ENCODE peak calls at places on chromosomes 6 and 20, in seven cellular contexts. E, Q, G, M, Z, D and C are unnamed samples.

GRCh38 chr6:156279306-156279969 is 497.7 kb upstream of the ARID1B start:
- DNase-seq in E (no peak), Q (peak), G (no peak), M (no peak), Z (no peak), D (no peak), C (no peak)

GRCh38 chr20:61031101-61031830 is 220.8 kb upstream of the CDH4 start:
- DNase-seq in E (peak), Q (no peak), G (no peak), M (no peak), Z (no peak), D (no peak), C (no peak)

GRCh38 chr20:62735331-62735821 is 26.7 kb downstream of the NTSR1 start:
- DNase-seq in E (peak), Q (no peak), G (no peak), M (no peak), Z (no peak), D (no peak), C (no peak)

GRCh38 chr6:3612341-3613041 is 139.0 kb downstream of the PXDC1 start:
- DNase-seq in E (no peak), Q (no peak), G (no peak), M (peak), Z (no peak), D (no peak), C (no peak)

GRCh38 chr6:21137708-21138358 is 455.7 kb upstream of the SOX4 start:
- DNase-seq in E (no peak), Q (no peak), G (no peak), M (peak), Z (no peak), D (no peak), C (no peak)

GRCh38 chr6:28159029-28159607 is 17.4 kb downstream of the ZKSCAN8 start:
- DNase-seq in E (no peak), Q (no peak), G (no peak), M (no peak), Z (no peak), D (no peak), C (no peak)

GRCh38 chr20:17835941-17836861 is 132.4 kb downstream of the SNX5 start:
- DNase-seq in E (peak), Q (no peak), G (no peak), M (peak), Z (no peak), D (peak), C (no peak)

GRCh38 chr6:167570460-167571400 is 245.8 kb downstream of the TTLL2 start:
- DNase-seq in E (no peak), Q (no peak), G (no peak), M (no peak), Z (no peak), D (no peak), C (no peak)

GRCh38 chr6:152572395-152573061 is 64.6 kb downstream of the SYNE1 start:
- DNase-seq in E (no peak), Q (no peak), G (no peak), M (peak), Z (no peak), D (no peak), C (no peak)

GRCh38 chr20:36121981-36122930 is 32.3 kb upstream of the EPB41L1 start:
- DNase-seq in E (no peak), Q (no peak), G (peak), M (no peak), Z (no peak), D (no peak), C (no peak)

GRCh38 chr20:63863021-63863797 is 1.9 kb upstream of the TPD52L2 start:
- DNase-seq in E (no peak), Q (no peak), G (no peak), M (no peak), Z (no peak), D (no peak), C (no peak)

GRCh38 chr6:3208096-3208774 is 19.2 kb downstream of the TUBB2B start:
- DNase-seq in E (peak), Q (no peak), G (no peak), M (peak), Z (no peak), D (no peak), C (no peak)

GRCh38 chr20:60057123-60057865 is 99.1 kb downstream of the CDH26 start:
- DNase-seq in E (no peak), Q (peak), G (peak), M (peak), Z (peak), D (peak), C (peak)

GRCh38 chr20:962683-963082 is 39.4 kb downstream of the RSPO4 start:
- DNase-seq in E (no peak), Q (no peak), G (no peak), M (no peak), Z (no peak), D (no peak), C (no peak)

GRCh38 chr6:17630511-17631073 is 30.5 kb downstream of the FAM8A1 start:
- DNase-seq in E (no peak), Q (no peak), G (no peak), M (no peak), Z (no peak), D (no peak), C (no peak)

GRCh38 chr6:6752129-6752528 is 163.6 kb downstream of the LY86 start:
- DNase-seq in E (no peak), Q (no peak), G (no peak), M (peak), Z (no peak), D (no peak), C (no peak)

GRCh38 chr6:117706504-117706903 is 31.2 kb downstream of the NUS1 start:
- DNase-seq in E (no peak), Q (no peak), G (no peak), M (no peak), Z (no peak), D (no peak), C (no peak)

DNA sequence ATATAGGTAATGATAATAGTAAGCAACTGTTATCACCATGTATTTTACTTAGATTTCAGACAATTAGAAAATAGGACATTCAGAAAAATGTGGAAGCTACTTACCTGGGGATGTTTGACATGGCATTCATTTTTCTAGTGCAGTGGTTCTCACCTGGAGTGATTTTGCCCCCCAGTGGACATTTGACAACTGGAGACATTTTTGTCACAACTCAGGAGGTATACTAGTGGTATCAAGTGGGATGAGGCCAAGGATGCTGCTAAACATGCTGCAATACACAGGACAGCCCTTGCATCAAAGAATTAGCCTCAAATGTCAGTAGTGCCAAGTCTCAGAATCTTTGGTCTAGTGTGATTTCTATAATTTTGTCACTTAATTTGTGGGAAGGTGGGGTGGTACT is 36.1 kb downstream of the NUS1 start:
- DNase-seq in E (no peak), Q (no peak), G (peak), M (no peak), Z (no peak), D (no peak), C (no peak)
- TF ChIP-seq CTCF in E (no peak), Q (peak), G (peak), M (no peak), Z (no peak), D (no peak), C (no peak)

GRCh38 chr20:13610205-13610604 is 28.5 kb downstream of the TASP1 start:
- DNase-seq in E (no peak), Q (no peak), G (peak), M (no peak), Z (no peak), D (no peak), C (peak)
- TF ChIP-seq CTCF in E (no peak), Q (no peak), G (no peak), M (no peak), Z (no peak), D (no peak), C (no peak)

GRCh38 chr6:108782231-108783041 is 65.8 kb upstream of the ARMC2 start:
- DNase-seq in E (peak), Q (peak), G (peak), M (peak), Z (peak), D (peak), C (peak)
- TF ChIP-seq CTCF in E (peak), Q (peak), G (peak), M (peak), Z (peak), D (peak), C (peak)

GRCh38 chr20:50220093-50220893 is 29.7 kb downstream of the CEBPB start:
- DNase-seq in E (peak), Q (no peak), G (no peak), M (no peak), Z (no peak), D (no peak), C (no peak)

GRCh38 chr20:50222568-50223320 is 32.1 kb downstream of the CEBPB start:
- DNase-seq in E (no peak), Q (no peak), G (no peak), M (no peak), Z (no peak), D (no peak), C (no peak)

GRCh38 chr20:50220894-50221266 is 30.2 kb downstream of the CEBPB start:
- DNase-seq in E (peak), Q (no peak), G (no peak), M (no peak), Z (no peak), D (no peak), C (no peak)

GRCh38 chr20:50223321-50223995 is 32.8 kb downstream of the CEBPB start:
- DNase-seq in E (no peak), Q (no peak), G (no peak), M (no peak), Z (no peak), D (no peak), C (no peak)

GRCh38 chr20:50221501-50222323 is 31.1 kb downstream of the CEBPB start:
- DNase-seq in E (peak), Q (no peak), G (peak), M (peak), Z (peak), D (no peak), C (no peak)
- TF ChIP-seq CTCF in E (no peak), Q (no peak), G (no peak), M (no peak), Z (no peak), D (no peak), C (no peak)

GRCh38 chr6:24887520-24887919 is 48.2 kb downstream of the RIPOR2 start:
- DNase-seq in E (no peak), Q (no peak), G (no peak), M (no peak), Z (no peak), D (no peak), C (no peak)
- TF ChIP-seq CTCF in E (no peak), Q (no peak), G (no peak), M (no peak), Z (no peak), D (no peak), C (no peak)

DNA sequence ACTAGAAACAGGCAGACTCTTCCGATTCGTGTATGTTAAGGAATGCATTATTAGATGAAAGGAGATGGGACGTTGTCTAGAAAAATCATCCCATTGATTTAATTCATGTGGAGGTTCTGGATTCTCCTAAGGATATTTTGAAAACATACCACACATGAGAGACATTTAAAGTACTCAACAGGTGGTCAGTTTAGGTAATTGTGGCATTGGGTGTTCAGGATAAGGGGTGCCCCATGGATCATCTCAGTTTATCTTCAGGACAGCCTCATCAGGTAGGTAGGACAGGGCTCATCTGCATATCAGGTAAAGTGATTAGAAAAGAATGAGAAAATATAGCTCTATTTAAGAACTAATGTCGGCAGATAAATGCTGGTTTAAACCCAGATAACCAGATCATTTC is 15.9 kb upstream of the PDE10A start:
- DNase-seq in E (no peak), Q (no peak), G (no peak), M (no peak), Z (no peak), D (no peak), C (no peak)
- TF ChIP-seq CTCF in E (no peak), Q (no peak), G (no peak), M (no peak), Z (no peak), D (no peak), C (no peak)

GRCh38 chr6:86937219-86938079 is at the start of gene HTR1E:
- DNase-seq in E (no peak), Q (peak), G (peak), M (peak), Z (no peak), D (peak), C (peak)
- TF ChIP-seq CTCF in E (peak), Q (peak), G (no peak), M (peak), Z (peak), D (peak), C (no peak)

GRCh38 chr6:113184291-113184690 is 672.9 kb upstream of the MARCKS start:
- DNase-seq in E (no peak), Q (no peak), G (no peak), M (peak), Z (no peak), D (no peak), C (no peak)
- TF ChIP-seq CTCF in E (no peak), Q (no peak), G (no peak), M (peak), Z (no peak), D (no peak), C (no peak)

DNA sequence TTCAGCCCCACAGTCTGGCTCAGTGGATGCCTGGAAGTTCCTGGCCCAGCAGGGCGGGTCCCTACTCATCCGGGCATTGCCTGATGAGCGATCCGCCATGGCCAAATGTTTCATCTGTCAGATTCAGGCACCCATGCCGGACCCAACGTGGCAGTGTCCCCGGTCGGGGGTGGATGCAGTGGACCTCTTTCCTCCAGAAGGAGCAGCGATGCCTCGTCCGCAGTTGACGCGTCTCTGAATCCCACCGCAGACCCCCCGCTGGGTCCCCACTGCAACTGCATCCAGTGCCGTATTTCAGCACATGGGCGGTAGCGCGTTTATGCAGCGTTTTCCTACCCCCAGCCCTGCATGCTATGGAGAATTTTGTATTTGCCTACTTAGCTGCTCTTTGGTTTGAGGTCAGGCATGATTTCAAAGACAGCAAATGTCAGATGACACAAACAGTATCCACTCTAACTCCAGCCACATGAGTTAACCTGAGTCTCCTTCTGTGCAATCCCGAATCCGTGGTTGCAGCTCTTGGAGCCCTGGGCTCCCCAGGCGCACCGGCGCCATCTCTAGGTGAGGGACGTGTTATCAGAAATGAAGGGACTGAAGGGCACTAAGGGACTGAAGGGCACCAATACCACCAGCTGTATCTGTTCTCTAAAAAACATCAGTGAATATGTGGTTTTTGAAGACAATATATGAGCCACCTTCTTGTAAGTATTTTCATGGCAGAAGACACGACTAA is 72.6 kb upstream of the THBS2 start:
- DNase-seq in E (no peak), Q (no peak), G (peak), M (peak), Z (no peak), D (no peak), C (peak)
- TF ChIP-seq CTCF in E (peak), Q (no peak), G (no peak), M (no peak), Z (no peak), D (no peak), C (no peak)